ENCODE peak calls at places on chromosomes 11 and 22, in ten cellular contexts. S is HCT116, D is GM23248, F is K562, G is mammary epithelial cell, O is fibroblast of lung, J is neural progenitor cell, V is A673, Y is astrocyte, X is GM23338. E is an unnamed sample.
A peak's percentile ranks its signal among the peaks of the same experiment; 100 is the strongest.

GRCh38 chr22:43163241-43163795 is 12.0 kb downstream of the TSPO start:
- DNase-seq in V (no peak), Y (no peak), G (no peak), S (no peak), X (no peak), O (no peak), J (no peak), F (no peak), D (no peak), E (no peak)

GRCh38 chr11:124887667-124888013 is 10.0 kb downstream of the ROBO4 start:
- DNase-seq in G (no peak), S (no peak), O (no peak), F (no peak), D (no peak), X (no peak), V (no peak), Y (no peak), J (no peak), E (no peak)

GRCh38 chr11:37552284-37552683 is 954.2 kb upstream of the RAG2 start:
- DNase-seq in Y (no peak), G (no peak), X (no peak), O (no peak), V (no peak), S (no peak), D (no peak), F (no peak), J (no peak), E (no peak)

GRCh38 chr22:22697377-22698120 is 53.1 kb downstream of the GGTLC2 start:
- DNase-seq in Y (no peak), V (no peak), G (no peak), X (peak; percentile 32), S (no peak), F (no peak), J (no peak), O (no peak), D (no peak), E (no peak)

GRCh38 chr11:76244311-76245061 is 38.2 kb upstream of the WNT11 start:
- DNase-seq in O (no peak), V (no peak), G (no peak), J (no peak), F (no peak), Y (no peak), S (no peak), D (no peak), X (no peak), E (no peak)

GRCh38 chr11:80900265-80900664 is 1459.4 kb upstream of the TENM4 start:
- DNase-seq in J (no peak), O (no peak), V (no peak), X (no peak), D (no peak), Y (no peak), G (no peak), F (no peak), S (no peak), E (no peak)

GRCh38 chr11:10735532-10736465 is 15.2 kb upstream of the CTR9 start:
- DNase-seq in X (peak; percentile 97), Y (peak; percentile 82), J (peak; percentile 96), F (peak; percentile 96), V (peak; percentile 96), G (peak; percentile 89), O (peak; percentile 88), D (peak; percentile 98), S (peak; percentile 96), E (peak; percentile 90)

GRCh38 chr22:37604074-37604473 is 4.6 kb upstream of the GGA1 start:
- DNase-seq in G (no peak), S (no peak), O (no peak), J (no peak), F (no peak), D (no peak), Y (no peak), X (no peak), V (no peak), E (peak; percentile 42)

GRCh38 chr22:41598081-41598480 is 8.4 kb upstream of the PMM1 start:
- DNase-seq in F (no peak), Y (peak; percentile 83), O (peak; percentile 88), X (no peak), J (no peak), V (no peak), G (peak; percentile 88), D (peak; percentile 91), S (no peak), E (no peak)

GRCh38 chr11:12745787-12746186 is 71.6 kb downstream of the TEAD1 start:
- DNase-seq in Y (no peak), O (no peak), G (no peak), F (no peak), D (no peak), V (no peak), J (peak; percentile 37), X (no peak), S (no peak), E (no peak)

GRCh38 chr11:130499828-130500227 is 51.4 kb downstream of the ADAMTS15 start:
- DNase-seq in D (peak; percentile 45), G (peak; percentile 13), Y (peak; percentile 22), J (no peak), F (no peak), V (no peak), S (no peak), O (peak; percentile 40), X (no peak), E (no peak)

GRCh38 chr11:73344191-73344607 is 32.0 kb upstream of the RELT start:
- DNase-seq in D (no peak), S (no peak), O (peak; percentile 43), X (no peak), J (no peak), Y (no peak), V (no peak), G (no peak), F (no peak), E (no peak)

DNA sequence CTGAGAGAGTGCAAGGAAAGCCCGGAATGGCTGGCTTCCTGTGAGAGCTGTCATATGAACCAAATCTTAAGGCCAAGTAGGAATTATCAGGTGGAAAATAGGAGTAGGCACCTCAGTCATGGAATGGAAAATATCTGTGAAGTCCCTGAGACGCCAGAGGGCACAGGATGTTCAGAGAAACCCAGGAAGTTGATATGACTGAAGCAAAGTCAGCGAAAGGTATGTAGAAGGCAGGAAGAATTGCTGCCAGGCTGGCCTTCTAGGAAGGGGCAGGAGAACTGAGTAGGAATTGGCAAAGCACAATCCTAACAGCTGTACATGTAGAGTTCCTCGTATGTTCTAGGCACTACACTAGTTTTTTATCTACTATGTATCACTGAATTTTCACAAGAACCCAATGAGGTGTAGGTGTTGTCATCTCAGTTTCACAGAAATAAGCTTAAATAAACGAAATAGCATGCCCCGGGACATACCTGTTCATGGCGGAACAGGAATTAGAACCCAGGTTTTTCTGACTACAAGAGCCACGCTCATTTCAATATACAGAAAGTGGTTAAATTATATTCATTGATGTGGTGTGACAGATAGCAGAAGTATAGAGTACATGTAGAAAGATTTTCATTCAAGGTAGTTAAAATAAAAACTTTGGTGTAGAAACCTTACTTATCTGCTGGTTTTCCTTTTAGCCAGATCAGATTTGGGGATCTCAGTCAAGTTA is 17.0 kb downstream of the HMGXB4 start:
- DNase-seq in O (no peak), D (no peak), F (no peak), G (no peak), J (no peak), X (no peak), V (no peak), Y (no peak), S (no peak), E (no peak)
- H3K36me3 ChIP-seq in O (no peaks in the 10 kb centered on the region), D (peaks cover 14% of the 10 kb centered on the region), F (peaks cover 74% of the 10 kb centered on the region), G (peaks cover 10% of the 10 kb centered on the region), J (peaks cover 25% of the 10 kb centered on the region), X (peaks cover 28% of the 10 kb centered on the region), V (peaks cover 53% of the 10 kb centered on the region), Y (peaks cover 13% of the 10 kb centered on the region), S (peaks cover 46% of the 10 kb centered on the region), E (peaks cover 42% of the 10 kb centered on the region)

DNA sequence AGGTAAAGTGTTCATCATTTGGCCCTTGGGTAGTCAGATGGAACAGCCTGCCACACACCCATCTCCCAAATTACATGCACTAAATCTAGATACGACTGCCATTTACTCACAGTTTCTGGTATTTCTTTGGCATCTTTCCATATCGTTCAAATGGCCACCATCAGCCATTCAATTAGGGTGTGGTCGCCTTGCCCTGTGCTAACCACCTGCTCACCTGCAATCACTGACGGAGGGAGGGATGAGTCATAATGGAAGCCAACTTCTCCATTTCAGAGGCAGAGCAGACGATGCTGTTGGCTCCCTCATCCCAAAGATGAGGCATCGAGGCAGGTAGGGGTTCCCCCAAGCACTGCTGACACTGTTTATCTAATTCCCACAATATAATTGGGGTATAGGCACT is 14.6 kb downstream of the MS4A6A start:
- DNase-seq in S (no peak), J (no peak), Y (no peak), X (no peak), V (no peak), G (peak; percentile 55), D (no peak), O (no peak), F (no peak), E (peak; percentile 7)
- H3K4me1 ChIP-seq in S (no peaks in the 10 kb centered on the region), J (no peaks in the 10 kb centered on the region), Y (no peaks in the 10 kb centered on the region), X (no peaks in the 10 kb centered on the region), V (no peaks in the 10 kb centered on the region), G (peaks cover 12% of the 10 kb centered on the region), D (no peaks in the 10 kb centered on the region), O (no peaks in the 10 kb centered on the region), F (no peaks in the 10 kb centered on the region), E (peaks cover 21% of the 10 kb centered on the region)

DNA sequence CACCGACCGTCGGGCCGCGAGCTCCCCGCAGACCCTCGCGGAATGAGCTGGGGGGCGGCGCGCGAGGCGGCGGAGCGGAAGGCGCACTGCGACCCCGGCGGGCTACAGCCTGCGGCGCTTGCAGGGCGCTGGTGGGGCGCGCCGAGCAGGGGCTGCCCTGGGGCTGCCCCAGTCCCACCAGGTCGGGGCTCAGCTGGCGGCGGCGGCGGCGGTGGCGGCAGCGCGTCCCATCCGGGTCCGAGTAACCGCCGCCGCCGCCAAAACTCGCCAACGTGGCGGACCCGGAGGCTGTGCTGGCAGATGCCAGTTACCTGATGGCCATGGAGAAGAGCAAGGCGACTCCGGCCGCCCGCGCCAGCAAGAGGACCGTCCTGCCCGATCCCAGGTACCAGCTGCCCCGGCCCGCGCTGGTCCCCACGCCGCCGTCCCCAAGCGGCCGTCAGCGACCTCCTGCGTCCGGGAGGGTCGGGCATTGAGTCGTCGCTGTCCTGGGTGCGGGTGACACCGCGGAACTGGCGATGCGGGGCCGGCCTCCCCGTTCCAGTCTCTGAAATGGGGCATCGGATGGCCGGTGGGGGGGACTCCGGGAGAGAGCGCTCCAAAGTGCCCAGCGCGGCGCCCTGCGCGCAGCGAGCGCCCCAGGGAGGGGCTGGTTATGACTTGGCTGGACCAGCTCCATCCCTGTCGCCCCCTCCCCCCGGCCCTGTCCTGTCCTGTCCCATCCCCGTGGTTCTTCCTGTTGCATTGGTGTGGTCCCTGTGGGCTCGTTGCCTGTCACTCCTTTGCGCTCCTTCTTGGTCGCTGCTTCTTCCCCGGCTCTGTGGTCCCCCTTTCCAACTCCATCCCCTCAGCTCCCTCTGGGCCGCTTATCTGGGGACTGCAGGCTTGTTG is 63.5 kb downstream of the CRYBB2 start:
- DNase-seq in J (peak; percentile 69), O (no peak), V (no peak), G (no peak), F (no peak), D (no peak), X (peak; percentile 96), S (no peak), Y (no peak), E (no peak)
- TF ChIP-seq EZH2 in J (peak; percentile 46), O (peak; percentile 49), V (peak; percentile 85), G (peak; percentile 75), F (no peak), D (peak; percentile 53), X (peak; percentile 27), S (no peak), Y (peak; percentile 91), E (no peak)

DNA sequence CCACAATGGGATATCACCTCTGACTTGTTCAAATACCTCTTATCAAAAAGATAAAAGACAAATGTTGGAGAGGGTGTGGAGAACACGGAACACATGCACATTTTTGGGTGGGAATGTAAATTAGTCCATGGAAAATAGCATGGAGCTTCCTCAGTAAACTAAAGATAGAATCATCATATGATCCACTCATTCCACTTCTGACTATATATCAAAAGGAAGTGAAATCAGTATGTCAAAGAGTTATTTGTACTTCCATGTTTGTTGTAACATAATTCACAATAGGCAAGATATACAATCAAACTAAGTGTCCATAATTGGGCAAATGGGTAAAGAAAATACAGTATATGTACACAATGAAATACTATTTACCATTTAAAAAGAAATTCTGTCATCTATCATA is 57.4 kb downstream of the TYR start:
- DNase-seq in V (no peak), F (no peak), Y (no peak), O (no peak), X (no peak), G (no peak), D (no peak), J (no peak), S (no peak), E (no peak)
- H3K36me3 ChIP-seq in V (no peaks in the 10 kb centered on the region), F (no peaks in the 10 kb centered on the region), Y (no peaks in the 10 kb centered on the region), O (no peaks in the 10 kb centered on the region), X (no peaks in the 10 kb centered on the region), G (no peaks in the 10 kb centered on the region), D (no peaks in the 10 kb centered on the region), J (no peaks in the 10 kb centered on the region), S (no peaks in the 10 kb centered on the region), E (no peaks in the 10 kb centered on the region)